ENCODE peak calls at places on chromosomes 1 and 21, in six cellular contexts. J is left lung, U is stomach, R is DND-41, F is prostate gland, G is A673. Z is an unnamed sample.

GRCh38 chr1:242002072-242002471 is 3.2 kb upstream of the MAP1LC3C start:
- DNase-seq in R (no peak), F (no peak), J (no peak), G (no peak), U (no peak), Z (no peak)

GRCh38 chr1:49351744-49352143 is 575.1 kb upstream of the BEND5 start:
- DNase-seq in J (no peak), G (peak), F (no peak), R (no peak), U (no peak), Z (no peak)

GRCh38 chr21:37700641-37701202 is 215.5 kb downstream of the KCNJ6 start:
- DNase-seq in J (no peak), F (no peak), R (peak), G (peak), U (no peak), Z (peak)

GRCh38 chr1:154353966-154354365 is 28.6 kb downstream of the ATP8B2 start:
- DNase-seq in R (no peak), F (no peak), J (no peak), U (no peak), G (no peak), Z (no peak)

GRCh38 chr1:168467452-168467851 is 76.3 kb downstream of the XCL2 start:
- DNase-seq in F (no peak), U (no peak), G (no peak), J (no peak), R (peak), Z (no peak)

GRCh38 chr1:85692730-85693314 is 15.4 kb downstream of the ZNHIT6 start:
- DNase-seq in U (no peak), G (peak), J (no peak), R (no peak), F (no peak), Z (no peak)

GRCh38 chr1:21868482-21868881 is 56.4 kb downstream of the LDLRAD2 start:
- DNase-seq in J (no peak), G (no peak), U (no peak), R (no peak), F (no peak), Z (no peak)

GRCh38 chr1:94725566-94725965 is 94.6 kb upstream of the SLC44A3 start:
- DNase-seq in G (no peak), U (no peak), J (no peak), R (no peak), F (no peak), Z (no peak)

GRCh38 chr1:161949543-161949942 is 74.1 kb downstream of the OLFML2B start:
- DNase-seq in G (peak), J (no peak), F (no peak), U (no peak), R (no peak), Z (no peak)

GRCh38 chr1:226814751-226815496 is 55.5 kb upstream of the PSEN2 start:
- DNase-seq in R (no peak), F (peak), G (no peak), J (peak), U (peak), Z (peak)

GRCh38 chr1:111506561-111506960 is 3.1 kb upstream of the ADORA3 start:
- DNase-seq in J (no peak), F (no peak), U (no peak), G (no peak), R (no peak), Z (no peak)

GRCh38 chr1:64564891-64565290 is 95.0 kb downstream of the CACHD1 start:
- DNase-seq in U (no peak), G (no peak), F (no peak), R (no peak), J (no peak), Z (no peak)

GRCh38 chr1:6503884-6504602 is 12.6 kb upstream of the PLEKHG5 start:
- DNase-seq in R (no peak), J (no peak), F (no peak), U (no peak), G (no peak), Z (no peak)

GRCh38 chr1:184915463-184916080 is 58.7 kb downstream of the NIBAN1 start:
- DNase-seq in J (no peak), G (no peak), U (no peak), R (no peak), F (no peak), Z (no peak)

GRCh38 chr1:225343618-225344017 is 84.2 kb downstream of the LBR start:
- DNase-seq in R (no peak), G (peak), U (no peak), F (no peak), J (no peak), Z (no peak)

GRCh38 chr1:240906477-240906876 is 294.5 kb upstream of the GREM2 start:
- DNase-seq in G (no peak), U (peak), J (no peak), F (no peak), R (no peak), Z (no peak)

GRCh38 chr1:27031235-27032118 is 18.8 kb upstream of the TENT5B start:
- DNase-seq in J (peak), U (peak), R (no peak), F (peak), G (peak), Z (peak)
- H3K27ac ChIP-seq in J (peak), U (peak), R (no peak), F (peak), G (peak), Z (peak)

GRCh38 chr1:113913312-113913668 is 8.2 kb downstream of the DCLRE1B start:
- DNase-seq in R (no peak), U (no peak), F (no peak), G (no peak), J (no peak), Z (no peak)
- H3K27ac ChIP-seq in R (no peak), U (peak), F (no peak), G (no peak), J (peak), Z (no peak)

DNA sequence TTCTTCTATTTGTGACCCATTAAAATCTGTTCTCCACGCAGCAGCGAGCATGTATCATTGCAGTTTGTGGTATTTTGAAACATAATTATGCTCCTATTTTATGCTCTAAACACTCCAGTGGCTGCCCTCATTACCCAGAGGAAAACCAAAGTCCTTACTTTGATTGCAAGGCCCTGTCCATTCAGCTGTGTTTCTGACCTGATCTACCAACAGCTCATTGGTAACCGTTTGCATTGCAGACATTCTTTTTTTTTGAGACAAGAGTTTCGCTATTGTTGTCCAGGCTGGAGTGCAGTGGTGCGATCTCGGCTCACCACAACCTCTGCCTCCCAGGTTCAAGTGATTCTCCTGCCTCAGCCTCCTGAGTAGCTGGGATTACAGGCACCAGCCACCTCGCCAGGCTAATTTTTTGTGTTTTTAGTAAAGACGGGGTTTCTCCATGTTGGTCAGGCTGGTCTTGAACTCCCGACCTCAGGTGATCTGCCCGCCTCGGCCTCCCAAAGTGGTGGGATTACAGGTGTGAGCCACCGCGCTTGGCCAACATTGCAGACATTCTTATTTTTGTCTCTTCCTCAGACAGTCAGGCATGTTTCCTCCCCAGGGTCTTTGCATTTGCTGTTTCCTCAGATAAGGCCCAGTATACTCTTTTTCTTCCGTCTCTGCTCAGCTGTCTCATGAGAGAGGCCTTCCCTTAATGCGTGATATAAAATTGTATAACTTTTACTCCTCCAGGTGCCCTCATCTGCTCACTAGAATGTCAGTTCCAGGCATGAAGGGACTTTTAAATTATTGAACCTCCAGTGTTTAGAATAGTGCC is 32.5 kb downstream of the THRAP3 start:
- DNase-seq in F (no peak), U (no peak), G (no peak), J (no peak), R (no peak), Z (no peak)
- H3K27ac ChIP-seq in F (peak), U (no peak), G (no peak), J (no peak), R (no peak), Z (peak)

GRCh38 chr1:15965228-15965767 is 10.6 kb downstream of the ZBTB17 start:
- DNase-seq in U (no peak), G (peak), J (no peak), R (no peak), F (no peak), Z (no peak)

GRCh38 chr1:15966956-15967344 is 9.0 kb downstream of the ZBTB17 start:
- DNase-seq in R (no peak), U (no peak), J (no peak), G (no peak), F (no peak), Z (no peak)

GRCh38 chr1:15963968-15964648 is 11.8 kb downstream of the ZBTB17 start:
- DNase-seq in U (no peak), G (no peak), R (no peak), F (no peak), J (no peak), Z (no peak)

GRCh38 chr1:15968172-15968571 is 7.7 kb downstream of the ZBTB17 start:
- DNase-seq in F (no peak), U (no peak), J (no peak), G (no peak), R (no peak), Z (no peak)

GRCh38 chr1:15966081-15966955 is 9.6 kb downstream of the ZBTB17 start:
- DNase-seq in R (no peak), F (no peak), G (no peak), J (no peak), U (peak), Z (no peak)
- H3K27ac ChIP-seq in R (no peak), F (no peak), G (peak), J (peak), U (peak), Z (no peak)

DNA sequence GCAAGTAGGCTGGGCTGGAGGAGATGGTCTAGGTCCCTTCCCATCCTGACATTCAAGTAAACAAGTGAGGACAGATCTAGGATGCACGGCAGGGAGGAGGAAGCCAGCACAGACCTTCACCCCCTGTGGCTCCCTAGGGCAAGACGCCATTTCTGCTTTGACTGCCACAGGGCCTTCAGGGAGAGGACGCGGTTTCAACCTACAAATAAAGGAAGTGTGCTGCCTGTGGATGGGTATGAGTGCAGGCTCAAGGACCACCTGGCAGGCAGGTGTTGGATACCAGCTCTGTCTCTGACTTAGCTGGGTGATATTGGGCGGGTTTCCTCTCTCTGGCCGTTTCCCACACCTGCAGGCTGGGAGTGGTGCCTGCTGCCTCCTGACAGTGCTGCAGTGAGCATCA is 16.2 kb downstream of the SLC2A1 start:
- DNase-seq in J (no peak), U (no peak), R (no peak), G (no peak), F (no peak), Z (no peak)
- H3K27ac ChIP-seq in J (no peak), U (peak), R (no peak), G (no peak), F (peak), Z (peak)

Z was measured in body of pancreas.